ENCODE peak calls at places on chromosomes 5 and 9, in seven cellular contexts. One of them, this sample, is unnamed.

GRCh38 chr9:124442826-124443225 is 7.4 kb upstream of the ADGRD2 start:
- DNase-seq in progenitor cell of endocrine pancreas: no peak
- DNase-seq in PC-3: no peak
- DNase-seq in A549: no peak
- DNase-seq in ovary: no peak
- DNase-seq in epithelial cell of esophagus: no peak
- DNase-seq in astrocyte of the spinal cord: no peak
- DNase-seq in this sample: no peak

GRCh38 chr9:80378669-80379293 is 807.0 kb downstream of the TLE4 start:
- DNase-seq in PC-3: peak
- DNase-seq in epithelial cell of esophagus: peak
- DNase-seq in A549: no peak
- DNase-seq in astrocyte of the spinal cord: no peak
- DNase-seq in progenitor cell of endocrine pancreas: no peak
- DNase-seq in ovary: no peak
- DNase-seq in this sample: peak

GRCh38 chr9:23630488-23630887 is 195.6 kb downstream of the ELAVL2 start:
- DNase-seq in astrocyte of the spinal cord: no peak
- DNase-seq in epithelial cell of esophagus: peak
- DNase-seq in progenitor cell of endocrine pancreas: no peak
- DNase-seq in ovary: no peak
- DNase-seq in PC-3: peak
- DNase-seq in A549: no peak
- DNase-seq in this sample: no peak

GRCh38 chr9:95049761-95050160 is 267.7 kb downstream of the FANCC start:
- DNase-seq in ovary: no peak
- DNase-seq in epithelial cell of esophagus: no peak
- DNase-seq in progenitor cell of endocrine pancreas: no peak
- DNase-seq in astrocyte of the spinal cord: no peak
- DNase-seq in PC-3: no peak
- DNase-seq in A549: no peak
- DNase-seq in this sample: no peak

GRCh38 chr5:149195962-149196361 is 54.7 kb downstream of the ABLIM3 start:
- DNase-seq in progenitor cell of endocrine pancreas: no peak
- DNase-seq in astrocyte of the spinal cord: no peak
- DNase-seq in epithelial cell of esophagus: no peak
- DNase-seq in A549: no peak
- DNase-seq in ovary: no peak
- DNase-seq in PC-3: no peak
- DNase-seq in this sample: no peak

GRCh38 chr9:93126151-93126781 is 7.8 kb downstream of the NINJ1 start:
- DNase-seq in epithelial cell of esophagus: no peak
- DNase-seq in A549: no peak
- DNase-seq in progenitor cell of endocrine pancreas: no peak
- DNase-seq in PC-3: no peak
- DNase-seq in ovary: no peak
- DNase-seq in astrocyte of the spinal cord: no peak
- DNase-seq in this sample: no peak

GRCh38 chr5:171316258-171317121 is 7.4 kb downstream of the TLX3 start:
- DNase-seq in PC-3: no peak
- DNase-seq in A549: no peak
- DNase-seq in progenitor cell of endocrine pancreas: no peak
- DNase-seq in ovary: no peak
- DNase-seq in epithelial cell of esophagus: no peak
- DNase-seq in astrocyte of the spinal cord: peak
- DNase-seq in this sample: no peak

GRCh38 chr9:111965566-111966019 is 69.0 kb downstream of the UGCG start:
- DNase-seq in progenitor cell of endocrine pancreas: no peak
- DNase-seq in astrocyte of the spinal cord: peak
- DNase-seq in A549: peak
- DNase-seq in epithelial cell of esophagus: peak
- DNase-seq in PC-3: peak
- DNase-seq in ovary: no peak
- DNase-seq in this sample: peak

GRCh38 chr5:173567548-173567947 is 48.9 kb downstream of the BOD1 start:
- DNase-seq in ovary: no peak
- DNase-seq in epithelial cell of esophagus: peak
- DNase-seq in progenitor cell of endocrine pancreas: no peak
- DNase-seq in PC-3: peak
- DNase-seq in A549: no peak
- DNase-seq in astrocyte of the spinal cord: peak
- DNase-seq in this sample: peak

GRCh38 chr9:108258640-108259039 is 597.1 kb downstream of the ACTL7B start:
- DNase-seq in A549: no peak
- DNase-seq in ovary: no peak
- DNase-seq in progenitor cell of endocrine pancreas: no peak
- DNase-seq in epithelial cell of esophagus: no peak
- DNase-seq in PC-3: no peak
- DNase-seq in astrocyte of the spinal cord: no peak
- DNase-seq in this sample: no peak

GRCh38 chr5:63211413-63212132 is 633.0 kb downstream of the LRRC70 start:
- DNase-seq in A549: no peak
- DNase-seq in ovary: no peak
- DNase-seq in PC-3: no peak
- DNase-seq in epithelial cell of esophagus: no peak
- DNase-seq in progenitor cell of endocrine pancreas: no peak
- DNase-seq in astrocyte of the spinal cord: no peak
- DNase-seq in this sample: no peak

GRCh38 chr5:159451197-159452052 is 121.1 kb upstream of the IL12B start:
- DNase-seq in astrocyte of the spinal cord: peak
- DNase-seq in progenitor cell of endocrine pancreas: no peak
- DNase-seq in ovary: peak
- DNase-seq in A549: peak
- DNase-seq in PC-3: peak
- DNase-seq in epithelial cell of esophagus: peak
- DNase-seq in this sample: peak

GRCh38 chr9:35937227-35937626 is 20.7 kb downstream of the OR2S2 start:
- DNase-seq in epithelial cell of esophagus: no peak
- DNase-seq in astrocyte of the spinal cord: no peak
- DNase-seq in PC-3: no peak
- DNase-seq in ovary: no peak
- DNase-seq in progenitor cell of endocrine pancreas: no peak
- DNase-seq in A549: no peak
- DNase-seq in this sample: no peak

GRCh38 chr5:43065384-43066230 is 25.5 kb upstream of the ANXA2R start:
- DNase-seq in astrocyte of the spinal cord: peak
- DNase-seq in ovary: peak
- DNase-seq in A549: peak
- DNase-seq in epithelial cell of esophagus: peak
- DNase-seq in PC-3: peak
- DNase-seq in progenitor cell of endocrine pancreas: no peak
- DNase-seq in this sample: peak

GRCh38 chr5:45098483-45098882 is 289.7 kb downstream of the MRPS30 start:
- DNase-seq in epithelial cell of esophagus: no peak
- DNase-seq in astrocyte of the spinal cord: no peak
- DNase-seq in PC-3: no peak
- DNase-seq in A549: no peak
- DNase-seq in progenitor cell of endocrine pancreas: no peak
- DNase-seq in ovary: no peak
- DNase-seq in this sample: no peak

GRCh38 chr9:121324755-121325154 is 45.3 kb downstream of the STOM start:
- DNase-seq in ovary: no peak
- DNase-seq in epithelial cell of esophagus: no peak
- DNase-seq in progenitor cell of endocrine pancreas: no peak
- DNase-seq in astrocyte of the spinal cord: no peak
- DNase-seq in A549: no peak
- DNase-seq in PC-3: no peak
- DNase-seq in this sample: no peak

GRCh38 chr9:135060461-135061116 is 26.9 kb upstream of the OLFM1 start:
- DNase-seq in PC-3: no peak
- DNase-seq in ovary: no peak
- DNase-seq in epithelial cell of esophagus: no peak
- DNase-seq in astrocyte of the spinal cord: no peak
- DNase-seq in A549: no peak
- DNase-seq in progenitor cell of endocrine pancreas: no peak
- DNase-seq in this sample: no peak

GRCh38 chr5:95181650-95182049 is 103.2 kb downstream of the MCTP1 start:
- DNase-seq in PC-3: no peak
- DNase-seq in epithelial cell of esophagus: no peak
- DNase-seq in progenitor cell of endocrine pancreas: no peak
- DNase-seq in ovary: no peak
- DNase-seq in A549: no peak
- DNase-seq in astrocyte of the spinal cord: no peak
- DNase-seq in this sample: no peak

GRCh38 chr5:142911775-142912174 is 141.6 kb downstream of the ARHGAP26 start:
- DNase-seq in epithelial cell of esophagus: no peak
- DNase-seq in PC-3: no peak
- DNase-seq in ovary: no peak
- DNase-seq in A549: no peak
- DNase-seq in astrocyte of the spinal cord: no peak
- DNase-seq in progenitor cell of endocrine pancreas: no peak
- DNase-seq in this sample: no peak

GRCh38 chr9:4269872-4270271 is 30.0 kb downstream of the GLIS3 start:
- DNase-seq in progenitor cell of endocrine pancreas: no peak
- DNase-seq in ovary: no peak
- DNase-seq in astrocyte of the spinal cord: no peak
- DNase-seq in A549: no peak
- DNase-seq in PC-3: no peak
- DNase-seq in epithelial cell of esophagus: no peak
- DNase-seq in this sample: no peak

GRCh38 chr5:149585910-149586309 is 4.6 kb downstream of the ARHGEF37 start:
- DNase-seq in PC-3: no peak
- DNase-seq in astrocyte of the spinal cord: no peak
- DNase-seq in ovary: no peak
- DNase-seq in A549: no peak
- DNase-seq in progenitor cell of endocrine pancreas: no peak
- DNase-seq in epithelial cell of esophagus: peak
- DNase-seq in this sample: no peak

GRCh38 chr5:150313501-150313900 is 10.8 kb upstream of the ARSI start:
- DNase-seq in A549: no peak
- DNase-seq in progenitor cell of endocrine pancreas: no peak
- DNase-seq in epithelial cell of esophagus: no peak
- DNase-seq in astrocyte of the spinal cord: no peak
- DNase-seq in PC-3: no peak
- DNase-seq in ovary: no peak
- DNase-seq in this sample: no peak

GRCh38 chr5:154755361-154756202 is at the start of gene LARP1:
- DNase-seq in epithelial cell of esophagus: peak
- DNase-seq in PC-3: no peak
- DNase-seq in astrocyte of the spinal cord: no peak
- DNase-seq in ovary: no peak
- DNase-seq in progenitor cell of endocrine pancreas: peak
- DNase-seq in A549: peak
- DNase-seq in this sample: no peak

DNA sequence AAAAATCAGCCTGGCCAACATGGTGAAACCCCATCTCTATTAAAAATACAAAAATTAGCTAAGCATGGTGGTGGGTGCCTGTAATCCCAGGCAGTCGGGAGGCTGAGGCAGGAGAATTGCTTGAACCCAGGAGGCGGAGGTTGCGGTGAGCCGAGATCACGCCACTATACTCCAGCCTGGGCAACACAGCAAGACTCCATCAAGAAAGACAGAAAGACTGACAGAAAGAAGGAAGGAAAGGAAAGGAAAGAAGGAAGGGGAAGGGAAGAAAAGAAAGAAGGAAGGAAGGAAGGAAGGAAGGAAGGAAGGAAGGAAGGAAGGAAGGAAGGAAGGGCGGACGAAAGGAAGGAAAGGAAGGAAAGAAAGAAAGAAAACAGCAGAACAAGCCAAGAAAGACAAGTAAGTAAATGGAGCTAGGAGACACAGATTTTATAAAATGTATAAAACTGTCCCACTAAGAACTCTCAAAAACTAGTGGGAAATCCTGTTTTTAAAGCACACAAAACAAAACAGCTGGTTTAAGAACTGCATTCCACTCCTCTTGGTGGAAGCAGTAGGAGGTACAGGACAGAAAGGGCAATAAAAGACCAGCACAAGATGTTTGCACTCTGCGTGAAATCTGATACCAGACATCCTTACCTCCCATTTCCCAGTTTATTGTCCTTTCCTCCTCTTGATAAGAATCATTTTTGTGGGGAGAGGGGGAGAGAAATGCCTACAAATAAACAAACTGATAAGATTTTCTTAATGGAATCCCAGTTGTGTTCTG is 46.7 kb downstream of the MYO10 start:
- DNase-seq in ovary: no peak
- DNase-seq in A549: peak
- DNase-seq in PC-3: peak
- DNase-seq in epithelial cell of esophagus: peak
- DNase-seq in progenitor cell of endocrine pancreas: no peak
- DNase-seq in astrocyte of the spinal cord: peak
- DNase-seq in this sample: no peak
- TF ChIP-seq CTCF in ovary: no peak
- TF ChIP-seq CTCF in A549: no peak
- TF ChIP-seq CTCF in PC-3: no peak
- TF ChIP-seq CTCF in epithelial cell of esophagus: no peak
- TF ChIP-seq CTCF in progenitor cell of endocrine pancreas: no peak
- TF ChIP-seq CTCF in astrocyte of the spinal cord: no peak
- TF ChIP-seq CTCF in this sample: no peak

GRCh38 chr9:136692190-136693134 is 5.2 kb upstream of the AGPAT2 start:
- DNase-seq in progenitor cell of endocrine pancreas: no peak
- DNase-seq in astrocyte of the spinal cord: no peak
- DNase-seq in A549: no peak
- DNase-seq in ovary: no peak
- DNase-seq in epithelial cell of esophagus: no peak
- DNase-seq in PC-3: no peak
- DNase-seq in this sample: no peak
- TF ChIP-seq CTCF in progenitor cell of endocrine pancreas: no peak
- TF ChIP-seq CTCF in astrocyte of the spinal cord: no peak
- TF ChIP-seq CTCF in A549: no peak
- TF ChIP-seq CTCF in ovary: no peak
- TF ChIP-seq CTCF in epithelial cell of esophagus: no peak
- TF ChIP-seq CTCF in PC-3: no peak
- TF ChIP-seq CTCF in this sample: no peak

DNA sequence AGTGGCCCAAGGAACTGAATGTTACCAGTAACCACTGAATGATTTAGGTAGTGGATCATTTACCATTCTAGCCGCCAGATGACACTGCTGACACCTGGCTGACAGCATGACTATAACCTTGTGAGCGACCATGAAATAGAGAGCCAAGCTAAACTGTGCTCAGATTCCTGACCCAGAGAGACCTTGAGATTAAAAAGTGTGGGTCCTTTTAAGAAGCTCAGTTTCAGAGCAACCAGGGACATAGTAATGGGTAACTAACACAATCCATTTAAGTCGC is 566.0 kb downstream of the EFNA5 start:
- DNase-seq in astrocyte of the spinal cord: no peak
- DNase-seq in epithelial cell of esophagus: peak
- DNase-seq in ovary: no peak
- DNase-seq in PC-3: peak
- DNase-seq in A549: peak
- DNase-seq in progenitor cell of endocrine pancreas: no peak
- DNase-seq in this sample: no peak
- TF ChIP-seq CTCF in astrocyte of the spinal cord: peak
- TF ChIP-seq CTCF in epithelial cell of esophagus: peak
- TF ChIP-seq CTCF in ovary: no peak
- TF ChIP-seq CTCF in PC-3: peak
- TF ChIP-seq CTCF in A549: peak
- TF ChIP-seq CTCF in progenitor cell of endocrine pancreas: peak
- TF ChIP-seq CTCF in this sample: peak

DNA sequence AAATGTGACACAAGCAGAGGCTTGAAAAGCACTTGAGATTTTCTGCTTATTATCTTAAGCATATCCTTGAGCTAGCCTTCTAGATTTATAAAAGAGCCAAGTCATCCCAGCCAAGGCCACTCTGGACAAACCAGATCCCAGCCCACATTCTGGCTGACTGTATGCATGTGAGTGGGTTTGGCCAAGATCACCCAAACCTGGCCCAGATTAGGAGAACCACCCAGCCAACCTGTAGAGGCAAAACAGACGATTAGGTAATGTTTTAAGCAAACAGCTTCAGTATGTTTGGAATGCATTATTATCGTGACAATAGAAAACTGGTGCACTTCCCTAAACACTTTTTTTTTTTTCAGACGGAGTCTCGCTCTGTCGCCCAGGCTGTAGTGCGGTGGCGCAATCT is 151.9 kb downstream of the SPATA31D1 start:
- DNase-seq in astrocyte of the spinal cord: no peak
- DNase-seq in ovary: no peak
- DNase-seq in A549: no peak
- DNase-seq in PC-3: peak
- DNase-seq in epithelial cell of esophagus: peak
- DNase-seq in progenitor cell of endocrine pancreas: no peak
- DNase-seq in this sample: peak
- TF ChIP-seq CTCF in astrocyte of the spinal cord: no peak
- TF ChIP-seq CTCF in ovary: no peak
- TF ChIP-seq CTCF in A549: no peak
- TF ChIP-seq CTCF in PC-3: no peak
- TF ChIP-seq CTCF in epithelial cell of esophagus: no peak
- TF ChIP-seq CTCF in progenitor cell of endocrine pancreas: no peak
- TF ChIP-seq CTCF in this sample: no peak